ENCODE peak calls at places on chromosomes 12 and 14, in five cellular contexts. A is lower leg skin, O is fibroblast of mammary gland, D is neuronal stem cell, K is NCI-H1694 treated with DMSO at 0.1 percent for 48 hours. J is an unnamed sample.

GRCh38 chr12:51863921-51864700 is 15.6 kb upstream of the FIGNL2 start:
- DNase-seq in A (no peak), K (peak), D (peak), O (no peak), J (peak)

GRCh38 chr12:110921262-110921661 is 883 bp upstream of the MYL2 start:
- DNase-seq in D (no peak), O (peak), K (no peak), A (no peak), J (no peak)

GRCh38 chr12:113097716-113098427 is 37.7 kb downstream of the RASAL1 start:
- DNase-seq in A (no peak), O (peak), K (peak), D (peak), J (no peak)

GRCh38 chr14:62557416-62557815 is 487.8 kb downstream of the KCNH5 start:
- DNase-seq in K (no peak), D (no peak), O (no peak), A (no peak), J (no peak)

GRCh38 chr12:49264466-49264872 is 413 bp upstream of the TUBA1C start:
- DNase-seq in O (no peak), D (no peak), A (no peak), K (no peak), J (no peak)

GRCh38 chr12:29769162-29769820 is 14.5 kb downstream of the TMTC1 start:
- DNase-seq in D (no peak), A (peak), K (no peak), O (peak), J (no peak)

GRCh38 chr14:96059519-96060135 is 20.5 kb downstream of the C14orf132 start:
- DNase-seq in K (no peak), D (no peak), O (no peak), A (no peak), J (no peak)

GRCh38 chr14:66495214-66496098 is 9.3 kb downstream of the CCDC196 start:
- DNase-seq in K (peak), O (peak), A (peak), D (peak), J (peak)

GRCh38 chr14:94165744-94166143 is 8.4 kb upstream of the PPP4R4 start:
- DNase-seq in D (no peak), A (no peak), K (no peak), O (no peak), J (no peak)

J was measured in ovary.